ENCODE peak calls at places on chromosomes 5 and 9, in ten cellular contexts. One of them, this sample, is unnamed.

GRCh38 chr5:32301891-32302290 is 10.8 kb downstream of the MTMR12 start:
- DNase-seq in tibial artery: no peak
- DNase-seq in CD8-positive, alpha-beta T cell: no peak
- DNase-seq in sigmoid colon: no peak
- DNase-seq in mammary epithelial cell: no peak
- DNase-seq in left lung: no peak
- DNase-seq in colonic mucosa: no peak
- DNase-seq in testis: no peak
- DNase-seq in ovary: no peak
- DNase-seq in iPS DF 6.9: no peak
- DNase-seq in this sample: no peak

GRCh38 chr9:98886691-98887229 is 56.9 kb upstream of the COL15A1 start:
- DNase-seq in mammary epithelial cell: no peak
- DNase-seq in colonic mucosa: no peak
- DNase-seq in CD8-positive, alpha-beta T cell: no peak
- DNase-seq in iPS DF 6.9: no peak
- DNase-seq in testis: no peak
- DNase-seq in sigmoid colon: no peak
- DNase-seq in ovary: no peak
- DNase-seq in tibial artery: no peak
- DNase-seq in left lung: no peak
- DNase-seq in this sample: no peak

GRCh38 chr9:95305770-95306492 is 11.6 kb downstream of the FANCC start:
- DNase-seq in tibial artery: no peak
- DNase-seq in iPS DF 6.9: no peak
- DNase-seq in testis: no peak
- DNase-seq in sigmoid colon: no peak
- DNase-seq in CD8-positive, alpha-beta T cell: no peak
- DNase-seq in colonic mucosa: no peak
- DNase-seq in mammary epithelial cell: no peak
- DNase-seq in left lung: no peak
- DNase-seq in ovary: no peak
- DNase-seq in this sample: no peak

GRCh38 chr5:11904270-11904906 is at the start of gene CTNND2:
- DNase-seq in ovary: no peak
- DNase-seq in iPS DF 6.9: peak; percentile 74
- DNase-seq in mammary epithelial cell: peak; percentile 20
- DNase-seq in testis: peak; percentile 70
- DNase-seq in CD8-positive, alpha-beta T cell: no peak
- DNase-seq in sigmoid colon: no peak
- DNase-seq in colonic mucosa: no peak
- DNase-seq in left lung: no peak
- DNase-seq in tibial artery: no peak
- DNase-seq in this sample: no peak

GRCh38 chr9:34961574-34962480 is 3.7 kb downstream of the PHF24 start:
- DNase-seq in tibial artery: no peak
- DNase-seq in testis: no peak
- DNase-seq in iPS DF 6.9: no peak
- DNase-seq in left lung: no peak
- DNase-seq in ovary: no peak
- DNase-seq in colonic mucosa: no peak
- DNase-seq in sigmoid colon: no peak
- DNase-seq in mammary epithelial cell: peak; percentile 87
- DNase-seq in CD8-positive, alpha-beta T cell: no peak
- DNase-seq in this sample: no peak

GRCh38 chr9:124392254-124392653 is 23.0 kb downstream of the PSMB7 start:
- DNase-seq in CD8-positive, alpha-beta T cell: no peak
- DNase-seq in iPS DF 6.9: no peak
- DNase-seq in colonic mucosa: no peak
- DNase-seq in mammary epithelial cell: no peak
- DNase-seq in left lung: peak; percentile 68
- DNase-seq in tibial artery: peak; percentile 66
- DNase-seq in testis: no peak
- DNase-seq in ovary: no peak
- DNase-seq in sigmoid colon: no peak
- DNase-seq in this sample: no peak

GRCh38 chr5:104540448-104540847 is 977.9 kb upstream of the NUDT12 start:
- DNase-seq in testis: peak; percentile 51
- DNase-seq in CD8-positive, alpha-beta T cell: no peak
- DNase-seq in left lung: no peak
- DNase-seq in colonic mucosa: peak; percentile 32
- DNase-seq in iPS DF 6.9: no peak
- DNase-seq in ovary: peak; percentile 18
- DNase-seq in mammary epithelial cell: no peak
- DNase-seq in tibial artery: no peak
- DNase-seq in sigmoid colon: no peak
- DNase-seq in this sample: no peak

GRCh38 chr9:13863112-13863511 is 450.8 kb downstream of the NFIB start:
- DNase-seq in mammary epithelial cell: no peak
- DNase-seq in left lung: peak; percentile 44
- DNase-seq in colonic mucosa: peak; percentile 23
- DNase-seq in ovary: peak; percentile 74
- DNase-seq in tibial artery: peak; percentile 74
- DNase-seq in iPS DF 6.9: no peak
- DNase-seq in testis: peak; percentile 61
- DNase-seq in sigmoid colon: peak; percentile 90
- DNase-seq in CD8-positive, alpha-beta T cell: no peak
- DNase-seq in this sample: no peak

DNA sequence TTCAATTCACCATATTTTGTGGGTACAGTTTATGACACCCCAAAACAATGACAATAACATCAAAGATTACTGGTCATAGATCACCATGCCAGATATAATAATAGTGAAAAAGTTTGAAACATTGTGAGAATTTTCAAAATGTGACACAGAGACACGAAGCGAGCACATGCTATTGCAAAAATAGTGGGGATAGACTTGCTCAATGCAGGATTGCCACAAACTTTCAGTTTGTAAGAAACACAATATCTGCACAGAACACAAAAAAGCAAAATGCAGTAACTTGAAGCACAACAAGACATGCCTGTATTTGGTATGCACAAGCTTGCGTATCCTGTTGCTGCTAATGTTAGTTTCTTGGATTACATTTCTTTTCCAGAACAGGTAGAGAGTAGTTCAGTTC is 35.8 kb downstream of the ARHGEF28 start:
- DNase-seq in sigmoid colon: no peak
- DNase-seq in CD8-positive, alpha-beta T cell: no peak
- DNase-seq in left lung: no peak
- DNase-seq in mammary epithelial cell: no peak
- DNase-seq in tibial artery: no peak
- DNase-seq in iPS DF 6.9: no peak
- DNase-seq in testis: no peak
- DNase-seq in colonic mucosa: no peak
- DNase-seq in ovary: no peak
- DNase-seq in this sample: no peak
- H3K4me1 ChIP-seq in sigmoid colon: no peaks in the 10 kb centered on the region
- H3K4me1 ChIP-seq in CD8-positive, alpha-beta T cell: no peaks in the 10 kb centered on the region
- H3K4me1 ChIP-seq in left lung: no peaks in the 10 kb centered on the region
- H3K4me1 ChIP-seq in mammary epithelial cell: peaks cover 26% of the 10 kb centered on the region
- H3K4me1 ChIP-seq in tibial artery: no peaks in the 10 kb centered on the region
- H3K4me1 ChIP-seq in iPS DF 6.9: no peaks in the 10 kb centered on the region
- H3K4me1 ChIP-seq in testis: no peaks in the 10 kb centered on the region
- H3K4me1 ChIP-seq in colonic mucosa: no peaks in the 10 kb centered on the region
- H3K4me1 ChIP-seq in ovary: peaks cover 6% of the 10 kb centered on the region
- H3K4me1 ChIP-seq in this sample: no peaks in the 10 kb centered on the region

GRCh38 chr9:93116049-93116961 is 17.7 kb downstream of the NINJ1 start:
- DNase-seq in testis: peak; percentile 61
- DNase-seq in tibial artery: peak; percentile 90
- DNase-seq in left lung: peak; percentile 94
- DNase-seq in mammary epithelial cell: no peak
- DNase-seq in sigmoid colon: peak; percentile 91
- DNase-seq in colonic mucosa: peak; percentile 56
- DNase-seq in ovary: peak; percentile 84
- DNase-seq in iPS DF 6.9: no peak
- DNase-seq in CD8-positive, alpha-beta T cell: no peak
- DNase-seq in this sample: no peak

GRCh38 chr9:93118863-93119702 is 15.0 kb downstream of the NINJ1 start:
- DNase-seq in left lung: peak; percentile 28
- DNase-seq in sigmoid colon: peak; percentile 64
- DNase-seq in iPS DF 6.9: no peak
- DNase-seq in mammary epithelial cell: no peak
- DNase-seq in colonic mucosa: no peak
- DNase-seq in tibial artery: peak; percentile 68
- DNase-seq in CD8-positive, alpha-beta T cell: no peak
- DNase-seq in testis: no peak
- DNase-seq in ovary: peak; percentile 22
- DNase-seq in this sample: no peak

GRCh38 chr9:93119703-93119952 is 14.4 kb downstream of the NINJ1 start:
- DNase-seq in CD8-positive, alpha-beta T cell: no peak
- DNase-seq in sigmoid colon: no peak
- DNase-seq in mammary epithelial cell: no peak
- DNase-seq in ovary: no peak
- DNase-seq in left lung: no peak
- DNase-seq in iPS DF 6.9: no peak
- DNase-seq in tibial artery: no peak
- DNase-seq in testis: no peak
- DNase-seq in colonic mucosa: no peak
- DNase-seq in this sample: no peak

GRCh38 chr9:93119953-93120845 is 13.9 kb downstream of the NINJ1 start:
- DNase-seq in CD8-positive, alpha-beta T cell: no peak
- DNase-seq in colonic mucosa: peak; percentile 72
- DNase-seq in sigmoid colon: peak; percentile 98
- DNase-seq in left lung: peak; percentile 95
- DNase-seq in ovary: peak; percentile 95
- DNase-seq in iPS DF 6.9: no peak
- DNase-seq in tibial artery: peak; percentile 98
- DNase-seq in mammary epithelial cell: peak; percentile 92
- DNase-seq in testis: peak; percentile 91
- DNase-seq in this sample: peak; percentile 69

DNA sequence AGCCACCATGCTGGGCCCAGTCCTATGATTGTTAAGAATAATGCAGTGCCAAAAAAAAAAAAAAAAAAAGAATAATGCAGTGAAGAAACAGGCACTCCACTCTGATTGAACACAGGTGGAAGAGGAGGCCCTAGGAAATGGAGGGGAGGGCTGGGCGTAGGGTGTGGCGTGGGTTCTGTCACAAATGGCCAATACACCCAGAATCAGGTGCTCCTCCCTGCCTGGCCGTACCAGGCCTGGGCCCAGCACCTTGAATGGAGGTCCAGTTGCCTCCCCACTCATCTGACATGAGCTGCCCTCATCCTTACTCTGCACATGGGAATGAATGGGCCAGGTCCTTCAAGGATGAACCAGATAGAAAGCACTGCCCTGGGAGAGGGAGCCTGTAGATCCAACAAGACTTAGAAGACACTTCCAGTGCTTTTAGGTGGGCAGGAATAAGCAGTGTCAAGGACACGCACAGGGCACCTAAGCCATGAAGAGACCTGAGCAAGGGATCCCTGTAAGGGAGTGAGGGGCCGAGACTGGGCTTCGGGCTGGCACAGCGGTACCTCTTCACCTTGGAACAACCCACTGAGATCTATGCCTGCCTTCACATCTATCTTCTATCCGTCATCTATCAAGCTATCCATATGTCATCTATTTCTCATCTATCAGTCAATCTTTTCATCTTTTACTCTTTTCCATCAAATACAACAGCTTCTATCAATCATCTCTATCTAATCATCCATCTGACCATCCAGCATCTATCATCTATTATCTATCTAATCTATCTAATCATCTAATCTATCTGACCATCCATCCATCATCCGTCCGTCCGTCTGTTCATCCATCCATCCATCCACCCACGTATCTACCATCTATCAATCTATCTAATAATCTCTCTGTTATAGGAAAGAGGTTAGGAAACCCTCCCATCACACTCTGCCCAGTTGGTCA is 15.9 kb downstream of the NINJ1 start:
- DNase-seq in left lung: peak; percentile 26
- DNase-seq in testis: no peak
- DNase-seq in colonic mucosa: no peak
- DNase-seq in sigmoid colon: peak; percentile 61
- DNase-seq in ovary: peak; percentile 13
- DNase-seq in mammary epithelial cell: no peak
- DNase-seq in CD8-positive, alpha-beta T cell: no peak
- DNase-seq in tibial artery: peak; percentile 53
- DNase-seq in iPS DF 6.9: no peak
- DNase-seq in this sample: no peak
- H3K4me3 ChIP-seq in left lung: no peak overlapping the region
- H3K4me3 ChIP-seq in testis: no peak overlapping the region
- H3K4me3 ChIP-seq in colonic mucosa: no peak overlapping the region
- H3K4me3 ChIP-seq in sigmoid colon: no peak overlapping the region
- H3K4me3 ChIP-seq in ovary: no peak overlapping the region
- H3K4me3 ChIP-seq in mammary epithelial cell: no peak overlapping the region
- H3K4me3 ChIP-seq in CD8-positive, alpha-beta T cell: no peak overlapping the region
- H3K4me3 ChIP-seq in tibial artery: no peak overlapping the region
- H3K4me3 ChIP-seq in iPS DF 6.9: no peak overlapping the region
- H3K4me3 ChIP-seq in this sample: no peak overlapping the region

DNA sequence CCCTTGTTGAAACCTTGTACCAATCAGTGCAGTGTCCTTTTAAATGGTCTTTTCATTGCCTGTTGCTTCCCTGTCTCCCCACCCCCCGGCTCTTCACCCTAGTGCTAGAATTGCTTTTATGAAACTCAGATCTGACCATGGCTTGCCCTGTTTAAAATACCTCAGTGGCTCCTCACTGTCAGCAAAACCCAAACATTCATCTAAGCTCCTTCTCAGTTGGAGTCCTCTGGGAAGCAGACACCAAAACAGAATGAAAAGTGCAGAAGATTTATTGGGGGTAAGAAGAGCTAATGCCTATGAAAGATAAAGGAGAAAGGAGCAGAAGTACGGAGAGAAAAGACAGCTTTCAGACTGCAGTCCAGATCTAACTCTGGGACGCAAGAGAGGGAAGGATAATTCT is 56.2 kb downstream of the IRF1 start:
- DNase-seq in left lung: no peak
- DNase-seq in colonic mucosa: no peak
- DNase-seq in iPS DF 6.9: no peak
- DNase-seq in testis: no peak
- DNase-seq in ovary: peak; percentile 2
- DNase-seq in tibial artery: no peak
- DNase-seq in mammary epithelial cell: no peak
- DNase-seq in CD8-positive, alpha-beta T cell: no peak
- DNase-seq in sigmoid colon: no peak
- DNase-seq in this sample: no peak
- H3K4me1 ChIP-seq in left lung: peaks cover 34% of the 10 kb centered on the region
- H3K4me1 ChIP-seq in colonic mucosa: peaks cover 18% of the 10 kb centered on the region
- H3K4me1 ChIP-seq in iPS DF 6.9: peaks cover 2% of the 10 kb centered on the region
- H3K4me1 ChIP-seq in testis: peaks cover 32% of the 10 kb centered on the region
- H3K4me1 ChIP-seq in ovary: peaks cover 26% of the 10 kb centered on the region
- H3K4me1 ChIP-seq in tibial artery: peaks cover 44% of the 10 kb centered on the region
- H3K4me1 ChIP-seq in mammary epithelial cell: peaks cover 15% of the 10 kb centered on the region
- H3K4me1 ChIP-seq in CD8-positive, alpha-beta T cell: peaks cover 89% of the 10 kb centered on the region
- H3K4me1 ChIP-seq in sigmoid colon: peaks cover 98% of the 10 kb centered on the region
- H3K4me1 ChIP-seq in this sample: peaks cover 56% of the 10 kb centered on the region

DNA sequence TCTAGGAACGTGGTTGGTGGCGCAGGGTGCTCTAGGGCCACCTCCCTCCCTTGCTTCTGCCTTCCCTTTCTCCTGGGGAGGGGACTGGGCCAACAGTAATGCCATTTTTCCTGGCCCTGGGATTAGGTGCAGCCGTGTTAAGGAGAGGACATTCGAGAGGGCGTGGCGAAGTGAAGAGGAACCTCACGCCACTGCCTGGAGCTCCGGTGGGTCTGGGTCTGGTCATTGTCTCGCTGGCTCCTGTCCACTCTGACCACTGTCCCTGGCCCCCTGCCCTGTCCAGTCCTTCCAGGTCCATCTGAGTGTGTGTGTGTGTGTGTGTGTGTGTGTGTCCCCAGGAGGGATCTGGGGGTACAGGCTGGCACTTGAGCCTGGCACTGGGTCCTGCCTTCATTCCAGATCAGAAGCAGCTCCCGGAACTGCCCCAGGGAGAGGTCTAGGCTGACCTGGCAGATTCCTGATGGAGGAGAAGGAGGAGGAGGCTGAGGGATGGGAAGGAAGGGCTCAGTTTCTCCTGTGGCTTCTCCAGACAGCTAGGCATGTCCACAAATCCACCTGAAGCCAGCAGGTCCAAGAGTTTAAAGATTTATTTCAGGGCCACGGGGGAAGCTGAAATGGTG is at the start of gene NDST1:
- DNase-seq in ovary: no peak
- DNase-seq in tibial artery: no peak
- DNase-seq in colonic mucosa: no peak
- DNase-seq in CD8-positive, alpha-beta T cell: no peak
- DNase-seq in iPS DF 6.9: no peak
- DNase-seq in left lung: no peak
- DNase-seq in testis: no peak
- DNase-seq in mammary epithelial cell: no peak
- DNase-seq in sigmoid colon: no peak
- DNase-seq in this sample: no peak
- H3K4me3 ChIP-seq in ovary: no peak within 1 kb of the TSS
- H3K4me3 ChIP-seq in tibial artery: peak within 1 kb of the TSS; percentile 3
- H3K4me3 ChIP-seq in colonic mucosa: no peak within 1 kb of the TSS
- H3K4me3 ChIP-seq in CD8-positive, alpha-beta T cell: no peak within 1 kb of the TSS
- H3K4me3 ChIP-seq in iPS DF 6.9: no peak within 1 kb of the TSS
- H3K4me3 ChIP-seq in left lung: peak within 1 kb of the TSS; percentile 9
- H3K4me3 ChIP-seq in testis: no peak within 1 kb of the TSS
- H3K4me3 ChIP-seq in mammary epithelial cell: no peak within 1 kb of the TSS
- H3K4me3 ChIP-seq in sigmoid colon: no peak within 1 kb of the TSS
- H3K4me3 ChIP-seq in this sample: no peak within 1 kb of the TSS